ENCODE peak calls at places on chromosomes 2 and 18, in four cellular contexts. I, R, Y and B are unnamed samples.

GRCh38 chr2:30688956-30689401 is 118.3 kb downstream of the CAPN13 start:
- DNase-seq in I (no peak), R (no peak), Y (no peak), B (no peak)

GRCh38 chr2:150538582-150539236 is 51.2 kb upstream of the RND3 start:
- DNase-seq in R (no peak), Y (no peak), I (no peak), B (no peak)

GRCh38 chr2:169362346-169363026 is at the start of gene LRP2:
- DNase-seq in I (no peak), R (peak; percentile 63), Y (no peak), B (peak; percentile 23)

GRCh38 chr2:172234716-172235661 is 132.3 kb upstream of the DLX2 start:
- DNase-seq in R (no peak), Y (no peak), I (no peak), B (no peak)

GRCh38 chr18:49250819-49251388 is 209.5 kb downstream of the DYM start:
- DNase-seq in I (no peak), Y (peak; percentile 25), R (no peak), B (no peak)

GRCh38 chr2:187709063-187709462 is 154.8 kb upstream of the TFPI start:
- DNase-seq in R (no peak), I (no peak), Y (no peak), B (no peak)

GRCh38 chr2:128420131-128420530 is 101.5 kb upstream of the HS6ST1 start:
- DNase-seq in Y (no peak), I (no peak), R (no peak), B (no peak)

GRCh38 chr18:78900938-78901909 is 78.4 kb upstream of the SALL3 start:
- DNase-seq in Y (no peak), I (no peak), R (no peak), B (no peak)

GRCh38 chr2:238304116-238304515 is 15.7 kb upstream of the PER2 start:
- DNase-seq in Y (no peak), I (no peak), R (no peak), B (no peak)

GRCh38 chr2:202932425-202933138 is 20.5 kb downstream of the CARF start:
- DNase-seq in R (no peak), Y (no peak), I (no peak), B (no peak)

GRCh38 chr2:191635333-191636234 is 42.4 kb upstream of the NABP1 start:
- DNase-seq in R (no peak), Y (peak; percentile 95), I (no peak), B (peak; percentile 53)

GRCh38 chr2:32732135-32732534 is 104.3 kb downstream of the TTC27 start:
- DNase-seq in Y (no peak), R (no peak), I (no peak), B (no peak)

GRCh38 chr18:39149211-39149806 is 1583.7 kb upstream of the CELF4 start:
- DNase-seq in R (no peak), Y (no peak), I (no peak), B (no peak)

GRCh38 chr2:17536416-17536815 is 4.1 kb upstream of the VSNL1 start:
- DNase-seq in I (no peak), Y (peak; percentile 59), R (no peak), B (no peak)

GRCh38 chr2:43518718-43519117 is 77.1 kb downstream of the THADA start:
- DNase-seq in R (no peak), Y (no peak), I (no peak), B (no peak)

GRCh38 chr2:105768961-105769452 is 24.3 kb downstream of the NCK2 start:
- DNase-seq in I (no peak), Y (peak; percentile 75), R (no peak), B (no peak)

GRCh38 chr2:97966545-97967215 is 29.1 kb downstream of the TMEM131 start:
- DNase-seq in I (no peak), Y (no peak), R (no peak), B (peak; percentile 36)

GRCh38 chr2:170022692-170023091 is 155.3 kb upstream of the MYO3B start:
- DNase-seq in R (no peak), Y (peak; percentile 51), I (no peak), B (no peak)

GRCh38 chr2:120390381-120391055 is 44.6 kb downstream of the INHBB start:
- DNase-seq in I (no peak), Y (no peak), R (peak; percentile 23), B (no peak)

GRCh38 chr2:153873062-153874048 is 1.6 kb downstream of the GALNT13 start:
- DNase-seq in Y (peak; percentile 0), R (peak; percentile 26), I (no peak), B (no peak)

GRCh38 chr2:70528921-70529320 is 24.7 kb downstream of the TGFA start:
- DNase-seq in I (no peak), Y (no peak), R (no peak), B (no peak)

GRCh38 chr2:3959372-3959771 is 256.0 kb downstream of the DCDC2C start:
- DNase-seq in I (no peak), Y (peak; percentile 6), R (no peak), B (no peak)

GRCh38 chr18:78998350-78999055 is 18.9 kb downstream of the SALL3 start:
- DNase-seq in R (no peak), Y (peak; percentile 53), I (no peak), B (no peak)

GRCh38 chr2:54680397-54681032 is 42.9 kb upstream of the EML6 start:
- DNase-seq in Y (peak; percentile 73), I (no peak), R (no peak), B (peak; percentile 69)

GRCh38 chr2:224147174-224147573 is 108.1 kb upstream of the SERPINE2 start:
- DNase-seq in R (no peak), I (no peak), Y (peak; percentile 57), B (no peak)

GRCh38 chr2:17958486-17959092 is 80.1 kb downstream of the KCNS3 start:
- DNase-seq in Y (peak; percentile 22), R (no peak), I (no peak), B (no peak)

GRCh38 chr2:88159955-88160415 is 10.2 kb upstream of the THNSL2 start:
- DNase-seq in Y (peak; percentile 45), R (no peak), I (no peak), B (peak; percentile 9)

GRCh38 chr2:8575011-8575750 is 106.7 kb upstream of the ID2 start:
- DNase-seq in Y (peak; percentile 29), R (no peak), I (no peak), B (no peak)

GRCh38 chr2:178109813-178110212 is 2.4 kb upstream of the RBM45 start:
- DNase-seq in I (no peak), R (no peak), Y (peak; percentile 41), B (peak; percentile 10)

GRCh38 chr2:174062934-174063333 is 97.8 kb upstream of the SP3 start:
- DNase-seq in I (no peak), Y (no peak), R (no peak), B (no peak)

GRCh38 chr2:144703852-144704324 is 184.0 kb upstream of the ZEB2 start:
- DNase-seq in R (peak; percentile 48), I (peak; percentile 15), Y (peak; percentile 73), B (no peak)

GRCh38 chr2:235793163-235793752 is 299.4 kb downstream of the AGAP1 start:
- DNase-seq in R (no peak), Y (peak; percentile 12), I (no peak), B (no peak)

GRCh38 chr18:22024924-22025323 is 144.5 kb upstream of the GATA6 start:
- DNase-seq in I (no peak), R (no peak), Y (no peak), B (no peak)

GRCh38 chr2:19847486-19847885 is 54.3 kb downstream of the TTC32 start:
- DNase-seq in I (no peak), Y (no peak), R (no peak), B (no peak)

GRCh38 chr2:19846567-19846966 is 55.2 kb downstream of the TTC32 start:
- DNase-seq in R (no peak), I (no peak), Y (no peak), B (no peak)

GRCh38 chr2:19844750-19845149 is 57.0 kb downstream of the TTC32 start:
- DNase-seq in R (no peak), Y (no peak), I (no peak), B (no peak)

GRCh38 chr2:19845323-19845920 is 56.4 kb downstream of the TTC32 start:
- DNase-seq in R (no peak), Y (no peak), I (no peak), B (no peak)

DNA sequence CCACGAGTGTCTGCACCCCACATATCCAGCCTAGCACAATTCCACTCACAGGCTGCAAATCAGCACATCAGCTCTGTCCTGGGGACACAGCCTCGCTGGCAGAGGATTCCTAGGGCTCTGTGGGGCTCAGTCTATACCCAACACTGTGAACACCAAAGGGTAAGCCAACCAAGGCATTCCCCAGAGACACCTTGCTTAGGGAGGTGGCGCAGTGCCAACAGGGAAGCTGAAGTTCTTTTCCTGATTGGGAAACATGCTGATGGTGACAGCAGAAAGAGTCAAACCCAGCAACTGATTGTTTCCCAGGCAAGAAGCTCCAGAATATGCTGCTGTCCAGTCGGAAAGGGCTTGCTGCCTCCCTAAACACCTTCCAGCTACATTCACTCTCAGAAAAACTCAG is 55.8 kb downstream of the TTC32 start:
- DNase-seq in I (no peak), Y (no peak), R (no peak), B (no peak)
- H3K27me3 ChIP-seq in I (no peaks in the 10 kb centered on the region), Y (peaks cover 17% of the 10 kb centered on the region), R (no peaks in the 10 kb centered on the region), B (no peaks in the 10 kb centered on the region)

GRCh38 chr2:42021490-42021889 is 26.3 kb upstream of the PKDCC start:
- DNase-seq in R (no peak), Y (peak; percentile 67), I (peak; percentile 63), B (no peak)
- TF ChIP-seq CTCF in R (no peak), Y (no peak), I (no peak), B (no peak)

GRCh38 chr2:240143276-240143675 is 2.8 kb upstream of the OTOS start:
- DNase-seq in I (no peak), R (peak; percentile 13), Y (no peak), B (no peak)
- H3K27me3 ChIP-seq in I (no peaks in the 10 kb centered on the region), R (peaks cover 24% of the 10 kb centered on the region), Y (peaks cover 2% of the 10 kb centered on the region), B (no peaks in the 10 kb centered on the region)

GRCh38 chr2:79235135-79235534 is 75.6 kb upstream of the REG3A start:
- DNase-seq in Y (no peak), I (no peak), R (no peak), B (no peak)
- TF ChIP-seq CTCF in Y (no peak), I (no peak), R (no peak), B (no peak)

GRCh38 chr2:213202006-213202405 is 50.6 kb upstream of the IKZF2 start:
- DNase-seq in I (no peak), R (no peak), Y (no peak), B (no peak)
- H3K27me3 ChIP-seq in I (no peaks in the 10 kb centered on the region), R (no peaks in the 10 kb centered on the region), Y (no peaks in the 10 kb centered on the region), B (no peaks in the 10 kb centered on the region)

GRCh38 chr2:46825958-46826897 is 89.4 kb downstream of the MCFD2 start:
- DNase-seq in R (no peak), Y (peak; percentile 86), I (peak; percentile 9), B (no peak)

GRCh38 chr2:46825231-46825957 is 90.2 kb downstream of the MCFD2 start:
- DNase-seq in Y (no peak), R (no peak), I (peak; percentile 13), B (no peak)

GRCh38 chr2:46827274-46827930 is 88.2 kb downstream of the MCFD2 start:
- DNase-seq in R (no peak), Y (peak; percentile 68), I (no peak), B (no peak)

GRCh38 chr2:46828039-46828438 is 87.6 kb downstream of the MCFD2 start:
- DNase-seq in Y (no peak), I (no peak), R (no peak), B (no peak)

DNA sequence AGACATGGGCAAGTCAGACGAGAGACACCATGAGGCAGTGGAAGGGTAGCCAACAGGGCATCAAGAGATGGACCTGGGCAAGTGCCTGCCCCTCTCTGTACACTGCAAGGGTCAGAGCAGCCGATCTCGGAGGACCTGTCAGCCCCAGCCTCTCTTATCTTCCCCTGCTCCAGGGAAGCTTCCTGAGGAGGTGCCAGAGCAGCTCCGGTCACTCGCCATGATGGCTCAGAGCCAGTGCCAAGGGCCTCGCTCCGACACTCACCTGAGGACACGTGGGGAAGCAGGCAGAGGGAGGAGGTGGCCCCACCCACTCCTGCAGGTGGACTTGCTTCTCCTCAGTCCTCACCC is 88.7 kb downstream of the MCFD2 start:
- DNase-seq in Y (no peak), I (no peak), R (no peak), B (no peak)
- TF ChIP-seq CTCF in Y (no peak), I (no peak), R (no peak), B (no peak)